ENCODE peak calls at places on chromosome 3, in five cellular contexts. One of them, this sample, is unnamed. For H3K9me3, the result is how much of the 10 kb centered on the place peaks cover.

GRCh38 chr3:156483961-156484787 is 70.7 kb downstream of the SSR3 start:
- DNase-seq in body of pancreas: no peak
- DNase-seq in K562: peak
- DNase-seq in IMR-90: peak
- DNase-seq in A549: no peak
- DNase-seq in this sample: no peak

GRCh38 chr3:161700998-161701397 is 204.4 kb downstream of the OTOL1 start:
- DNase-seq in A549: no peak
- DNase-seq in body of pancreas: no peak
- DNase-seq in K562: no peak
- DNase-seq in IMR-90: no peak
- DNase-seq in this sample: no peak

GRCh38 chr3:126300761-126301481 is 56.3 kb downstream of the KLF15 start:
- DNase-seq in K562: no peak
- DNase-seq in body of pancreas: peak
- DNase-seq in A549: no peak
- DNase-seq in IMR-90: no peak
- DNase-seq in this sample: peak

GRCh38 chr3:71453822-71454512 is 129.6 kb downstream of the FOXP1 start:
- DNase-seq in A549: no peak
- DNase-seq in IMR-90: no peak
- DNase-seq in body of pancreas: peak
- DNase-seq in K562: no peak
- DNase-seq in this sample: no peak

GRCh38 chr3:125220681-125221429 is 8.3 kb upstream of the SLC12A8 start:
- DNase-seq in K562: no peak
- DNase-seq in A549: no peak
- DNase-seq in body of pancreas: no peak
- DNase-seq in IMR-90: peak
- DNase-seq in this sample: no peak

GRCh38 chr3:30644615-30645014 is 38.2 kb downstream of the TGFBR2 start:
- DNase-seq in K562: no peak
- DNase-seq in body of pancreas: peak
- DNase-seq in A549: no peak
- DNase-seq in IMR-90: peak
- DNase-seq in this sample: no peak

GRCh38 chr3:167814441-167814951 is 79.0 kb downstream of the SERPINI1 start:
- DNase-seq in body of pancreas: peak
- DNase-seq in K562: no peak
- DNase-seq in IMR-90: peak
- DNase-seq in A549: no peak
- DNase-seq in this sample: no peak

GRCh38 chr3:196757876-196758739 is 18.5 kb downstream of the PAK2 start:
- DNase-seq in body of pancreas: no peak
- DNase-seq in K562: no peak
- DNase-seq in IMR-90: peak
- DNase-seq in A549: peak
- DNase-seq in this sample: no peak

GRCh38 chr3:39260957-39261356 is 18.9 kb downstream of the CX3CR1 start:
- DNase-seq in body of pancreas: peak
- DNase-seq in A549: peak
- DNase-seq in K562: peak
- DNase-seq in IMR-90: peak
- DNase-seq in this sample: peak

GRCh38 chr3:45163481-45163880 is 17.3 kb upstream of the CDCP1 start:
- DNase-seq in K562: no peak
- DNase-seq in IMR-90: no peak
- DNase-seq in body of pancreas: no peak
- DNase-seq in A549: no peak
- DNase-seq in this sample: peak

GRCh38 chr3:114242947-114243346 is 5.6 kb upstream of the ZNF80 start:
- DNase-seq in K562: no peak
- DNase-seq in IMR-90: no peak
- DNase-seq in A549: no peak
- DNase-seq in body of pancreas: no peak
- DNase-seq in this sample: no peak

GRCh38 chr3:48709051-48709461 is 8.0 kb downstream of the IP6K2 start:
- DNase-seq in A549: no peak
- DNase-seq in IMR-90: no peak
- DNase-seq in K562: no peak
- DNase-seq in body of pancreas: no peak
- DNase-seq in this sample: no peak

GRCh38 chr3:45026957-45027356 is 854 bp downstream of the CLEC3B start:
- DNase-seq in A549: no peak
- DNase-seq in body of pancreas: peak
- DNase-seq in IMR-90: peak
- DNase-seq in K562: no peak
- DNase-seq in this sample: no peak

GRCh38 chr3:27669505-27670085 is 52.5 kb downstream of the EOMES start:
- DNase-seq in IMR-90: no peak
- DNase-seq in body of pancreas: no peak
- DNase-seq in K562: no peak
- DNase-seq in A549: no peak
- DNase-seq in this sample: no peak

GRCh38 chr3:52896613-52897012 is 735 bp downstream of the STIMATE start:
- DNase-seq in A549: no peak
- DNase-seq in IMR-90: no peak
- DNase-seq in K562: no peak
- DNase-seq in body of pancreas: no peak
- DNase-seq in this sample: no peak

GRCh38 chr3:197508511-197508910 is 47.3 kb downstream of the BDH1 start:
- DNase-seq in body of pancreas: no peak
- DNase-seq in A549: no peak
- DNase-seq in K562: no peak
- DNase-seq in IMR-90: no peak
- DNase-seq in this sample: no peak

GRCh38 chr3:188486126-188486525 is 332.2 kb downstream of the LPP start:
- DNase-seq in body of pancreas: no peak
- DNase-seq in K562: no peak
- DNase-seq in A549: no peak
- DNase-seq in IMR-90: peak
- DNase-seq in this sample: no peak

GRCh38 chr3:124298951-124299350 is 307.0 kb upstream of the ROPN1 start:
- DNase-seq in A549: no peak
- DNase-seq in body of pancreas: no peak
- DNase-seq in IMR-90: no peak
- DNase-seq in K562: no peak
- DNase-seq in this sample: no peak

GRCh38 chr3:110414851-110415250 is 656.8 kb upstream of the NECTIN3 start:
- DNase-seq in IMR-90: peak
- DNase-seq in body of pancreas: no peak
- DNase-seq in A549: peak
- DNase-seq in K562: no peak
- DNase-seq in this sample: no peak

GRCh38 chr3:71208273-71209095 is 375.0 kb downstream of the FOXP1 start:
- DNase-seq in A549: peak
- DNase-seq in body of pancreas: peak
- DNase-seq in IMR-90: peak
- DNase-seq in K562: peak
- DNase-seq in this sample: no peak

GRCh38 chr3:5348229-5348628 is 160.7 kb downstream of the EDEM1 start:
- DNase-seq in A549: no peak
- DNase-seq in K562: no peak
- DNase-seq in IMR-90: no peak
- DNase-seq in body of pancreas: no peak
- DNase-seq in this sample: no peak

GRCh38 chr3:50168388-50168787 is 13.3 kb downstream of the SEMA3F start:
- DNase-seq in A549: no peak
- DNase-seq in K562: no peak
- DNase-seq in IMR-90: no peak
- DNase-seq in body of pancreas: no peak
- DNase-seq in this sample: peak

GRCh38 chr3:185912929-185913901 is 24.6 kb downstream of the TRA2B start:
- DNase-seq in K562: no peak
- DNase-seq in A549: no peak
- DNase-seq in body of pancreas: no peak
- DNase-seq in IMR-90: no peak
- DNase-seq in this sample: no peak
- TF ChIP-seq POLR2A in K562: peak
- TF ChIP-seq POLR2A in A549: no peak
- TF ChIP-seq POLR2A in body of pancreas: no peak
- TF ChIP-seq POLR2A in IMR-90: peak
- TF ChIP-seq POLR2A in this sample: no peak

GRCh38 chr3:195613468-195614069 is 29.8 kb upstream of the APOD start:
- DNase-seq in IMR-90: peak
- DNase-seq in K562: no peak
- DNase-seq in body of pancreas: no peak
- DNase-seq in A549: no peak
- DNase-seq in this sample: no peak

GRCh38 chr3:195612075-195612800 is 28.5 kb upstream of the APOD start:
- DNase-seq in IMR-90: no peak
- DNase-seq in K562: no peak
- DNase-seq in A549: no peak
- DNase-seq in body of pancreas: peak
- DNase-seq in this sample: no peak

GRCh38 chr3:195609229-195609628 is 25.5 kb upstream of the APOD start:
- DNase-seq in K562: no peak
- DNase-seq in IMR-90: no peak
- DNase-seq in A549: no peak
- DNase-seq in body of pancreas: no peak
- DNase-seq in this sample: no peak
- H3K9me3 ChIP-seq in K562: under half
- H3K9me3 ChIP-seq in IMR-90: under half
- H3K9me3 ChIP-seq in A549: under half
- H3K9me3 ChIP-seq in body of pancreas: under half
- H3K9me3 ChIP-seq in this sample: under half

DNA sequence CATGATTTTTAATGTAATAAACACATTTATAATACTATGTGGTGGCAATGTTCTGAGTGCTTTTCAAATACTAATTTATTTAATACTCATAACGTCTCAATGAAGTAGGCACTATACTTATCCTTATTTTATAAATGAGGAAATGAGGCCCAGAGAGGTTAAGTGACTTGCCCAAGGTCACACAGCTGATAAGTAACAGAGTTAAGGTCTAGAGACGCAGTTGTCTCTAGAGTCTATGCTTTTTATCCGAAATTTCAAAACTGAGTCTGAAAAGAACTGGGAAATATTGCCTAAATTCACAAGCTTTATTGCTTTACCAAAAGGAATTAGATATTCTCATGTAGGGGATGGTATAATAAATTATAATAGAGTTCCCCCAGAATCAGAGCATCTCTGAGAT is 31.4 kb upstream of the MAGEF1 start:
- DNase-seq in A549: no peak
- DNase-seq in body of pancreas: no peak
- DNase-seq in K562: no peak
- DNase-seq in IMR-90: no peak
- DNase-seq in this sample: no peak
- H3K27ac ChIP-seq in A549: no peak
- H3K27ac ChIP-seq in body of pancreas: no peak
- H3K27ac ChIP-seq in K562: no peak
- H3K27ac ChIP-seq in IMR-90: no peak
- H3K27ac ChIP-seq in this sample: no peak

GRCh38 chr3:133575121-133575520 is 1.6 kb downstream of the CDV3 start:
- DNase-seq in body of pancreas: no peak
- DNase-seq in A549: no peak
- DNase-seq in IMR-90: no peak
- DNase-seq in K562: no peak
- DNase-seq in this sample: no peak

GRCh38 chr3:133576169-133576568 is 2.7 kb downstream of the CDV3 start:
- DNase-seq in IMR-90: no peak
- DNase-seq in A549: no peak
- DNase-seq in K562: no peak
- DNase-seq in body of pancreas: no peak
- DNase-seq in this sample: no peak

GRCh38 chr3:133573629-133574194 is at the start of gene CDV3:
- DNase-seq in IMR-90: no peak
- DNase-seq in K562: no peak
- DNase-seq in A549: no peak
- DNase-seq in body of pancreas: no peak
- DNase-seq in this sample: no peak

GRCh38 chr3:133573054-133573628 is 345 bp upstream of the CDV3 start:
- DNase-seq in IMR-90: peak
- DNase-seq in body of pancreas: peak
- DNase-seq in K562: peak
- DNase-seq in A549: peak
- DNase-seq in this sample: peak

GRCh38 chr3:133574260-133574881 is 885 bp downstream of the CDV3 start:
- DNase-seq in K562: peak
- DNase-seq in A549: no peak
- DNase-seq in body of pancreas: peak
- DNase-seq in IMR-90: peak
- DNase-seq in this sample: peak
- TF ChIP-seq POLR2A in K562: peak
- TF ChIP-seq POLR2A in A549: no peak
- TF ChIP-seq POLR2A in body of pancreas: peak
- TF ChIP-seq POLR2A in IMR-90: peak
- TF ChIP-seq POLR2A in this sample: no peak

GRCh38 chr3:20904674-20905073 is 718.7 kb upstream of the SGO1 start:
- DNase-seq in K562: peak
- DNase-seq in A549: no peak
- DNase-seq in body of pancreas: no peak
- DNase-seq in IMR-90: no peak
- DNase-seq in this sample: no peak
- H3K9me3 ChIP-seq in K562: under half
- H3K9me3 ChIP-seq in A549: under half
- H3K9me3 ChIP-seq in body of pancreas: under half
- H3K9me3 ChIP-seq in IMR-90: under half
- H3K9me3 ChIP-seq in this sample: under half

DNA sequence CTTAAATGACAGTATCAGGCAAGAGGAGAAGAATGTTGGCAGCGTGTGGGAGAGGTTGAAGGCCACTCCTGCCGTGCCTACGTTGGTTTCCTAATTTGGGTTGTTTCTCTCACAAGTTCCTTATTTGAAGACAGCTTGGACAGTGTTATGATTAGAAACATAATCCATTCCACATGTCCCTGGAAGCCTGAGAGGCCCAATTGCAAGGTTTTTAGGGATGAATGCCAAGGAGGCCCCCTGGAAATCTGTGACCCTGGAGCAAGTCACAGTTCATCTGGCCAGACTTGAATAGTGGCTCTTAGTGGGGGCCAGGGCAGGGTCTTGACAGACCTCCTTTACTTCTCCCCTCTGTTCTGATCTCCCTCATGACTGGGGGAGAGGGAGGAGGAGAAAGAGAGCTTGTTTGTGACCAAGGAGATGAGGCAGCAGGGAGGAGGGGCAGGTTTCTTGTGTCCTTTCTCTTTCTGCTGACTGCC is 584.4 kb upstream of the TBL1XR1 start:
- DNase-seq in IMR-90: peak
- DNase-seq in K562: no peak
- DNase-seq in body of pancreas: peak
- DNase-seq in A549: no peak
- DNase-seq in this sample: no peak
- H3K27ac ChIP-seq in IMR-90: peak
- H3K27ac ChIP-seq in K562: no peak
- H3K27ac ChIP-seq in body of pancreas: peak
- H3K27ac ChIP-seq in A549: no peak
- H3K27ac ChIP-seq in this sample: peak

This sample was measured in spleen.